ENCODE peak calls at places on chromosomes 11 and 22, in six cellular contexts. N is HepG2, E is GM12878, J is A549, P is IMR-90, R is K562. Z is an unnamed sample.

GRCh38 chr22:37416806-37417205 is 10.5 kb downstream of the ELFN2 start:
- DNase-seq in N (no peak), E (no peak), J (no peak), P (no peak), R (no peak), Z (no peak)

GRCh38 chr11:114168691-114169090 is 109.2 kb downstream of the ZBTB16 start:
- DNase-seq in N (no peak), E (no peak), J (no peak), P (no peak), R (no peak), Z (no peak)

GRCh38 chr11:64947202-64947814 is 11.6 kb upstream of the GPHA2 start:
- DNase-seq in N (no peak), E (no peak), J (peak; percentile 27), P (no peak), R (no peak), Z (no peak)

GRCh38 chr22:31332010-31332409 is 14.1 kb downstream of the PATZ1 start:
- DNase-seq in N (no peak), E (no peak), J (no peak), P (no peak), R (no peak), Z (no peak)

GRCh38 chr11:134332189-134332631 is 422 bp downstream of the GLB1L2 start:
- DNase-seq in N (no peak), E (no peak), J (no peak), P (no peak), R (peak; percentile 60), Z (peak; percentile 49)

GRCh38 chr11:119315139-119316016 is 1.6 kb downstream of the MCAM start:
- DNase-seq in N (no peak), E (no peak), J (no peak), P (no peak), R (peak; percentile 27), Z (no peak)

GRCh38 chr11:67401495-67402191 is at the start of gene PPP1CA:
- DNase-seq in N (peak; percentile 75), E (no peak), J (peak; percentile 89), P (peak; percentile 79), R (peak; percentile 98), Z (peak; percentile 99)

GRCh38 chr11:120632579-120632978 is 121.0 kb downstream of the GRIK4 start:
- DNase-seq in N (no peak), E (no peak), J (peak; percentile 7), P (no peak), R (peak; percentile 53), Z (peak; percentile 31)

GRCh38 chr11:73939096-73939495 is 11.7 kb upstream of the DNAJB13 start:
- DNase-seq in N (no peak), E (no peak), J (peak; percentile 24), P (no peak), R (no peak), Z (no peak)

GRCh38 chr11:45896392-45897068 is 10.5 kb downstream of the FREY1 start:
- DNase-seq in N (no peak), E (no peak), J (no peak), P (no peak), R (no peak), Z (peak; percentile 45)

GRCh38 chr11:131874070-131874469 is 503.7 kb downstream of the NTM start:
- DNase-seq in N (no peak), E (no peak), J (no peak), P (no peak), R (no peak), Z (no peak)

GRCh38 chr22:49633010-49633324 is 194.7 kb downstream of the BRD1 start:
- DNase-seq in N (no peak), E (no peak), J (no peak), P (no peak), R (no peak), Z (peak; percentile 21)
- TF ChIP-seq BHLHE40 in N (no peak), E (no peak), J (no peak), P (no peak), R (no peak), Z (no peak)

DNA sequence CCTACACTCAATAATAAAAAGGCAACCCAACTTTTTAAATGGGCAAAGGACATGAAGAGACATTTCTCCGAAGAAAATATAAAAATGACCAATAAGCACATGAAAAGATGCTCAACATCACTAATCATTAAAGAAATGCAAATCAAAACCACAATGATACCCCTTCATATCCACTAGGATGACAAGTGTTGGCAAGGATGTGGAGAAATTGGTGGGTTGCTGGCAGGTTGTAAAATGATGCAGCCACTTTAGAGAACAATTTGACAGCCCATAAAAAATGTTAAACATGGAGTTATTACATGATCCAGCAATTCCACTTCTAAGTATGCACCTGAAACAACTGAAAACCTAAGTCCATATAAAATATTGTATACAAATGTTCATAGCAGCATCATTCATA is 73.2 kb upstream of the LMO2 start:
- DNase-seq in N (no peak), E (no peak), J (no peak), P (no peak), R (no peak), Z (no peak)
- TF ChIP-seq BHLHE40 in N (no peak), E (no peak), J (no peak), P (no peak), R (no peak), Z (no peak)

GRCh38 chr11:18203723-18204122 is 31.1 kb downstream of the MRGPRX4 start:
- DNase-seq in N (peak; percentile 31), E (no peak), J (peak; percentile 28), P (peak; percentile 14), R (peak; percentile 26), Z (peak; percentile 69)
- TF ChIP-seq BHLHE40 in N (no peak), E (no peak), J (no peak), P (no peak), R (no peak), Z (no peak)

DNA sequence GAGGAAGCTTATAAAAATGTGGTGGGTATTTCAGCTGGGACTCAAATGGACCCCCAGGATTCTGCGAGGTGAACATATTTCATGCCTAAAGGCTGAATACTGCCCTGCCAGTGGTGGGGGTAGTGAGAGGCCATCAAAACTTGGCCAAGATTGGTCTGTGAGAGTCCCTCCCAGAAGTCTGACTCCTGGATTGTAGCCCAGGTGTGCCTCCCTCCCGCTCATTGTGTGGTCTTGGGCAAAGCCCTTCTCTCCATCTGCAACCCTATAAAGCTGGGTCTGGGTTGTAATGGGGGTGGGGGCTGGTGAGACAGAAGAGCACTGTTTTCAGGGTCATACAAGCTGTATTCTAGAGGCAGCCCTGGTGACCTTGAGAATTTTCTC is 888 bp downstream of the HTATIP2 start:
- DNase-seq in N (no peak), E (no peak), J (no peak), P (no peak), R (peak; percentile 42), Z (no peak)
- TF ChIP-seq BHLHE40 in N (no peak), E (no peak), J (no peak), P (no peak), R (no peak), Z (no peak)

Z was measured in HEK293T.